ENCODE peak calls at places on chromosomes 2 and 18, in eight cellular contexts. One of them, this sample, is unnamed.
A peak's percentile ranks its signal among the peaks of the same experiment; 100 is the strongest.

GRCh38 chr2:112493858-112494648 is 12.1 kb downstream of the TTL start:
- DNase-seq in foreskin fibroblast: peak; percentile 71
- DNase-seq in naive thymus-derived CD4-positive, alpha-beta T cell: no peak
- DNase-seq in right cardiac atrium: no peak
- DNase-seq in Panc1: no peak
- DNase-seq in stomach: no peak
- DNase-seq in bronchial epithelial cell: peak; percentile 88
- DNase-seq in endodermal cell: no peak
- DNase-seq in this sample: no peak

GRCh38 chr2:179340678-179341077 is 76.0 kb upstream of the SESTD1 start:
- DNase-seq in foreskin fibroblast: peak; percentile 31
- DNase-seq in naive thymus-derived CD4-positive, alpha-beta T cell: no peak
- DNase-seq in right cardiac atrium: no peak
- DNase-seq in Panc1: no peak
- DNase-seq in stomach: no peak
- DNase-seq in bronchial epithelial cell: peak; percentile 50
- DNase-seq in endodermal cell: no peak
- DNase-seq in this sample: no peak

GRCh38 chr2:28802975-28803429 is 7.6 kb upstream of the SPDYA start:
- DNase-seq in foreskin fibroblast: no peak
- DNase-seq in naive thymus-derived CD4-positive, alpha-beta T cell: no peak
- DNase-seq in right cardiac atrium: no peak
- DNase-seq in Panc1: no peak
- DNase-seq in stomach: no peak
- DNase-seq in bronchial epithelial cell: no peak
- DNase-seq in endodermal cell: no peak
- DNase-seq in this sample: no peak

GRCh38 chr2:216132585-216132984 is 23.4 kb downstream of the XRCC5 start:
- DNase-seq in foreskin fibroblast: no peak
- DNase-seq in naive thymus-derived CD4-positive, alpha-beta T cell: no peak
- DNase-seq in right cardiac atrium: no peak
- DNase-seq in Panc1: no peak
- DNase-seq in stomach: no peak
- DNase-seq in bronchial epithelial cell: no peak
- DNase-seq in endodermal cell: no peak
- DNase-seq in this sample: no peak

GRCh38 chr2:84302513-84303412 is 156.3 kb downstream of the SUCLG1 start:
- DNase-seq in foreskin fibroblast: peak; percentile 12
- DNase-seq in naive thymus-derived CD4-positive, alpha-beta T cell: no peak
- DNase-seq in right cardiac atrium: no peak
- DNase-seq in Panc1: peak; percentile 61
- DNase-seq in stomach: peak; percentile 34
- DNase-seq in bronchial epithelial cell: peak; percentile 63
- DNase-seq in endodermal cell: peak; percentile 82
- DNase-seq in this sample: peak; percentile 15

GRCh38 chr2:204550738-204551137 is 5.5 kb downstream of the PARD3B start:
- DNase-seq in foreskin fibroblast: peak; percentile 78
- DNase-seq in naive thymus-derived CD4-positive, alpha-beta T cell: no peak
- DNase-seq in right cardiac atrium: no peak
- DNase-seq in Panc1: no peak
- DNase-seq in stomach: no peak
- DNase-seq in bronchial epithelial cell: peak; percentile 38
- DNase-seq in endodermal cell: no peak
- DNase-seq in this sample: no peak

GRCh38 chr18:23244431-23244830 is 109.1 kb downstream of the CABLES1 start:
- DNase-seq in foreskin fibroblast: no peak
- DNase-seq in naive thymus-derived CD4-positive, alpha-beta T cell: no peak
- DNase-seq in right cardiac atrium: no peak
- DNase-seq in Panc1: no peak
- DNase-seq in stomach: no peak
- DNase-seq in bronchial epithelial cell: no peak
- DNase-seq in endodermal cell: no peak
- DNase-seq in this sample: no peak

GRCh38 chr18:68428026-68428425 is 286.9 kb downstream of the TMX3 start:
- DNase-seq in foreskin fibroblast: peak; percentile 90
- DNase-seq in naive thymus-derived CD4-positive, alpha-beta T cell: no peak
- DNase-seq in right cardiac atrium: no peak
- DNase-seq in Panc1: no peak
- DNase-seq in stomach: no peak
- DNase-seq in bronchial epithelial cell: peak; percentile 96
- DNase-seq in endodermal cell: no peak
- DNase-seq in this sample: no peak

GRCh38 chr18:55403555-55403954 is 184.4 kb downstream of the TCF4 start:
- DNase-seq in foreskin fibroblast: no peak
- DNase-seq in naive thymus-derived CD4-positive, alpha-beta T cell: no peak
- DNase-seq in right cardiac atrium: no peak
- DNase-seq in Panc1: no peak
- DNase-seq in stomach: no peak
- DNase-seq in bronchial epithelial cell: no peak
- DNase-seq in endodermal cell: no peak
- DNase-seq in this sample: no peak

GRCh38 chr2:128783896-128784295 is 465.2 kb upstream of the HS6ST1 start:
- DNase-seq in foreskin fibroblast: no peak
- DNase-seq in naive thymus-derived CD4-positive, alpha-beta T cell: no peak
- DNase-seq in right cardiac atrium: no peak
- DNase-seq in Panc1: no peak
- DNase-seq in stomach: no peak
- DNase-seq in bronchial epithelial cell: no peak
- DNase-seq in endodermal cell: no peak
- DNase-seq in this sample: no peak

GRCh38 chr2:237603718-237604362 is 13.3 kb upstream of the RAB17 start:
- DNase-seq in foreskin fibroblast: peak; percentile 66
- DNase-seq in naive thymus-derived CD4-positive, alpha-beta T cell: peak; percentile 42
- DNase-seq in right cardiac atrium: no peak
- DNase-seq in Panc1: no peak
- DNase-seq in stomach: no peak
- DNase-seq in bronchial epithelial cell: peak; percentile 29
- DNase-seq in endodermal cell: peak; percentile 85
- DNase-seq in this sample: peak; percentile 68

GRCh38 chr2:240989451-240990265 is 8.8 kb upstream of the SNED1 start:
- DNase-seq in foreskin fibroblast: no peak
- DNase-seq in naive thymus-derived CD4-positive, alpha-beta T cell: no peak
- DNase-seq in right cardiac atrium: peak; percentile 72
- DNase-seq in Panc1: peak; percentile 20
- DNase-seq in stomach: peak; percentile 46
- DNase-seq in bronchial epithelial cell: no peak
- DNase-seq in endodermal cell: peak; percentile 81
- DNase-seq in this sample: no peak

GRCh38 chr2:127024769-127025356 is 82.1 kb downstream of the BIN1 start:
- DNase-seq in foreskin fibroblast: no peak
- DNase-seq in naive thymus-derived CD4-positive, alpha-beta T cell: no peak
- DNase-seq in right cardiac atrium: no peak
- DNase-seq in Panc1: no peak
- DNase-seq in stomach: no peak
- DNase-seq in bronchial epithelial cell: peak; percentile 29
- DNase-seq in endodermal cell: peak; percentile 94
- DNase-seq in this sample: no peak

GRCh38 chr2:217729426-217730058 is 273.3 kb downstream of the TNS1 start:
- DNase-seq in foreskin fibroblast: peak; percentile 32
- DNase-seq in naive thymus-derived CD4-positive, alpha-beta T cell: no peak
- DNase-seq in right cardiac atrium: peak; percentile 87
- DNase-seq in Panc1: no peak
- DNase-seq in stomach: no peak
- DNase-seq in bronchial epithelial cell: no peak
- DNase-seq in endodermal cell: no peak
- DNase-seq in this sample: no peak

GRCh38 chr2:109510136-109511028 is 103.4 kb downstream of the SEPTIN10 start:
- DNase-seq in foreskin fibroblast: peak; percentile 58
- DNase-seq in naive thymus-derived CD4-positive, alpha-beta T cell: peak; percentile 69
- DNase-seq in right cardiac atrium: peak; percentile 86
- DNase-seq in Panc1: peak; percentile 53
- DNase-seq in stomach: peak; percentile 84
- DNase-seq in bronchial epithelial cell: peak; percentile 64
- DNase-seq in endodermal cell: peak; percentile 92
- DNase-seq in this sample: peak; percentile 45

GRCh38 chr2:24543252-24543651 is 52.2 kb downstream of the NCOA1 start:
- DNase-seq in foreskin fibroblast: no peak
- DNase-seq in naive thymus-derived CD4-positive, alpha-beta T cell: no peak
- DNase-seq in right cardiac atrium: no peak
- DNase-seq in Panc1: no peak
- DNase-seq in stomach: no peak
- DNase-seq in bronchial epithelial cell: no peak
- DNase-seq in endodermal cell: peak; percentile 61
- DNase-seq in this sample: no peak

GRCh38 chr18:8807502-8807833 is 102.1 kb downstream of the MTCL1 start:
- DNase-seq in foreskin fibroblast: no peak
- DNase-seq in naive thymus-derived CD4-positive, alpha-beta T cell: no peak
- DNase-seq in right cardiac atrium: no peak
- DNase-seq in Panc1: no peak
- DNase-seq in stomach: no peak
- DNase-seq in bronchial epithelial cell: no peak
- DNase-seq in endodermal cell: no peak
- DNase-seq in this sample: no peak
- H3K4me3 ChIP-seq in foreskin fibroblast: no peak overlapping the region
- H3K4me3 ChIP-seq in naive thymus-derived CD4-positive, alpha-beta T cell: no peak overlapping the region
- H3K4me3 ChIP-seq in right cardiac atrium: no peak overlapping the region
- H3K4me3 ChIP-seq in Panc1: no peak overlapping the region
- H3K4me3 ChIP-seq in stomach: no peak overlapping the region
- H3K4me3 ChIP-seq in bronchial epithelial cell: no peak overlapping the region
- H3K4me3 ChIP-seq in endodermal cell: no peak overlapping the region
- H3K4me3 ChIP-seq in this sample: no peak overlapping the region

GRCh38 chr2:152434395-152435182 is 99.6 kb downstream of the FMNL2 start:
- DNase-seq in foreskin fibroblast: no peak
- DNase-seq in naive thymus-derived CD4-positive, alpha-beta T cell: no peak
- DNase-seq in right cardiac atrium: no peak
- DNase-seq in Panc1: no peak
- DNase-seq in stomach: no peak
- DNase-seq in bronchial epithelial cell: no peak
- DNase-seq in endodermal cell: no peak
- DNase-seq in this sample: no peak
- H3K4me3 ChIP-seq in foreskin fibroblast: no peak overlapping the region
- H3K4me3 ChIP-seq in naive thymus-derived CD4-positive, alpha-beta T cell: no peak overlapping the region
- H3K4me3 ChIP-seq in right cardiac atrium: no peak overlapping the region
- H3K4me3 ChIP-seq in Panc1: no peak overlapping the region
- H3K4me3 ChIP-seq in stomach: no peak overlapping the region
- H3K4me3 ChIP-seq in bronchial epithelial cell: no peak overlapping the region
- H3K4me3 ChIP-seq in endodermal cell: no peak overlapping the region
- H3K4me3 ChIP-seq in this sample: no peak overlapping the region

DNA sequence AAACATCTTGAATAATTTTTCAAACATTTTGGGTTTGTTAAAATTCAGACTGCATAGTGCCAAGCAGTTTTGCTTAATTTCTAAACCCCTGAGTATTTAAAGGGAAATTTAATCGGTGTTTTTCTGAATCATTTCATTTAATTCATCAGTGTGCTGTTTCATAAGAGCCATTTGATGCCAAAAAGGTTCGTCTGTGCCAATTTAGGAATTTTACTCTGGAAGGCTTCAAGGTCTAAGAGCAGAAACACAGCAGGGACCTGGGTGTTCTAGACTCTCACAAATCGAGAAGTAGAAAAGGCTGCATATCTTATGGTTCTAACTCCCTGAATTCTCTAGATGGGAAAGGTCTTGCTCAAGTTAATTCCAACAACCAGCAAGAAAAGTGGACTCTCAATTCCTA is 311.9 kb upstream of the NT5C1B start:
- DNase-seq in foreskin fibroblast: no peak
- DNase-seq in naive thymus-derived CD4-positive, alpha-beta T cell: no peak
- DNase-seq in right cardiac atrium: no peak
- DNase-seq in Panc1: no peak
- DNase-seq in stomach: no peak
- DNase-seq in bronchial epithelial cell: no peak
- DNase-seq in endodermal cell: no peak
- DNase-seq in this sample: no peak
- H3K4me3 ChIP-seq in foreskin fibroblast: no peak overlapping the region
- H3K4me3 ChIP-seq in naive thymus-derived CD4-positive, alpha-beta T cell: no peak overlapping the region
- H3K4me3 ChIP-seq in right cardiac atrium: no peak overlapping the region
- H3K4me3 ChIP-seq in Panc1: no peak overlapping the region
- H3K4me3 ChIP-seq in stomach: no peak overlapping the region
- H3K4me3 ChIP-seq in bronchial epithelial cell: no peak overlapping the region
- H3K4me3 ChIP-seq in endodermal cell: no peak overlapping the region
- H3K4me3 ChIP-seq in this sample: no peak overlapping the region

GRCh38 chr2:19900536-19901200 is 1.1 kb downstream of the TTC32 start:
- DNase-seq in foreskin fibroblast: no peak
- DNase-seq in naive thymus-derived CD4-positive, alpha-beta T cell: no peak
- DNase-seq in right cardiac atrium: no peak
- DNase-seq in Panc1: no peak
- DNase-seq in stomach: no peak
- DNase-seq in bronchial epithelial cell: peak; percentile 43
- DNase-seq in endodermal cell: no peak
- DNase-seq in this sample: peak; percentile 12

GRCh38 chr2:19898592-19899329 is 3.0 kb downstream of the TTC32 start:
- DNase-seq in foreskin fibroblast: no peak
- DNase-seq in naive thymus-derived CD4-positive, alpha-beta T cell: no peak
- DNase-seq in right cardiac atrium: no peak
- DNase-seq in Panc1: no peak
- DNase-seq in stomach: no peak
- DNase-seq in bronchial epithelial cell: no peak
- DNase-seq in endodermal cell: no peak
- DNase-seq in this sample: no peak

GRCh38 chr2:19901201-19901457 is 654 bp downstream of the TTC32 start:
- DNase-seq in foreskin fibroblast: no peak
- DNase-seq in naive thymus-derived CD4-positive, alpha-beta T cell: no peak
- DNase-seq in right cardiac atrium: no peak
- DNase-seq in Panc1: no peak
- DNase-seq in stomach: no peak
- DNase-seq in bronchial epithelial cell: no peak
- DNase-seq in endodermal cell: no peak
- DNase-seq in this sample: no peak

GRCh38 chr2:19901458-19902271 is at the start of gene TTC32:
- DNase-seq in foreskin fibroblast: peak; percentile 91
- DNase-seq in naive thymus-derived CD4-positive, alpha-beta T cell: peak; percentile 91
- DNase-seq in right cardiac atrium: peak; percentile 98
- DNase-seq in Panc1: peak; percentile 94
- DNase-seq in stomach: peak; percentile 93
- DNase-seq in bronchial epithelial cell: peak; percentile 89
- DNase-seq in endodermal cell: peak; percentile 97
- DNase-seq in this sample: peak; percentile 97

DNA sequence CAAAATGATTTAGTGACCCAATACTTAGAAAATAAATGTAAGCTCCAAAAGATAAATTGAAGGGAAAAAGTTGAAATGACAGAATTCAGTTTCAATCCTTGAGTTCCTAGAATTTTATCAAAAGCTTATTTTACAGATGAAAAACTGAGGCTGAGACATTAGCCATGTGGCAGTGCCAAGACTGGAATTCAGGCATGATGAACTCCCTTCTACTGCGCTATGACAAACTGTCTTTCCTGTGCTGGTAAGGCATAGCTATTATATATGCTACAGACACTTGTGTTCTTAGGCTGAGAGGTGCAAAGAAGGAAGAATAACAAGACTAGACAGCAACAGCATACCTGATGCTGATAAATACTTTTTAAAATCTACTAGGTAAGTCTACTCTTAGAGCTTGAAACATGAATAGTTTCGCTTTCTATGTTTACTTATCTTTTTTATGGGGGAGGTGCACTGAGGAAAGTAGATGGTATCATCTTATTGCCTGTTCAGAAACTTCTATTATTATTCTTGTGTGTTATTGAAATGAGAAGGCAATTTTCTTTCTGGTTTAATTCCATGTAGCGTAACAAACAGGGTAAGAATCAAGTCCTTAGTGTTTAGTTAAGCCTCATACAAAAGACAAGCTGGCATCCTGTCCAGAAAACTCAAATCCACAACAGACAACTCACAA is 1.8 kb downstream of the TTC32 start:
- DNase-seq in foreskin fibroblast: no peak
- DNase-seq in naive thymus-derived CD4-positive, alpha-beta T cell: no peak
- DNase-seq in right cardiac atrium: no peak
- DNase-seq in Panc1: no peak
- DNase-seq in stomach: no peak
- DNase-seq in bronchial epithelial cell: peak; percentile 15
- DNase-seq in endodermal cell: no peak
- DNase-seq in this sample: peak; percentile 7
- H3K4me3 ChIP-seq in foreskin fibroblast: peak overlapping the region; percentile 94
- H3K4me3 ChIP-seq in naive thymus-derived CD4-positive, alpha-beta T cell: peak overlapping the region; percentile 95
- H3K4me3 ChIP-seq in right cardiac atrium: peak overlapping the region; percentile 85
- H3K4me3 ChIP-seq in Panc1: peak overlapping the region; percentile 98
- H3K4me3 ChIP-seq in stomach: peak overlapping the region; percentile 87
- H3K4me3 ChIP-seq in bronchial epithelial cell: peak overlapping the region; percentile 94
- H3K4me3 ChIP-seq in endodermal cell: peak overlapping the region; percentile 97
- H3K4me3 ChIP-seq in this sample: peak overlapping the region; percentile 97

This sample was measured in CD8-positive, alpha-beta memory T cell.